ENCODE peak calls at places on chromosomes 3 and 15, in six cellular contexts. One of them, this sample, is unnamed.

GRCh38 chr3:78050276-78051080 is 1010.6 kb downstream of the ROBO2 start:
- DNase-seq in IMR-90: peak; percentile 45
- DNase-seq in A549: no peak
- DNase-seq in fibroblast of pulmonary artery: peak; percentile 13
- DNase-seq in CD8-positive, alpha-beta T cell: no peak
- DNase-seq in choroid plexus epithelial cell: peak; percentile 55
- DNase-seq in this sample: no peak

GRCh38 chr3:150515210-150515609 is 31.1 kb downstream of the SERP1 start:
- DNase-seq in IMR-90: no peak
- DNase-seq in A549: no peak
- DNase-seq in fibroblast of pulmonary artery: peak; percentile 13
- DNase-seq in CD8-positive, alpha-beta T cell: no peak
- DNase-seq in choroid plexus epithelial cell: no peak
- DNase-seq in this sample: peak; percentile 14

GRCh38 chr3:189515916-189516531 is 115.2 kb upstream of the TP63 start:
- DNase-seq in IMR-90: no peak
- DNase-seq in A549: no peak
- DNase-seq in fibroblast of pulmonary artery: no peak
- DNase-seq in CD8-positive, alpha-beta T cell: no peak
- DNase-seq in choroid plexus epithelial cell: no peak
- DNase-seq in this sample: no peak

GRCh38 chr3:155323063-155323666 is 29.7 kb upstream of the STRIT1 start:
- DNase-seq in IMR-90: peak; percentile 89
- DNase-seq in A549: peak; percentile 78
- DNase-seq in fibroblast of pulmonary artery: peak; percentile 93
- DNase-seq in CD8-positive, alpha-beta T cell: no peak
- DNase-seq in choroid plexus epithelial cell: peak; percentile 95
- DNase-seq in this sample: peak; percentile 82

GRCh38 chr3:23807161-23808015 is 1.6 kb downstream of the UBE2E1 start:
- DNase-seq in IMR-90: peak; percentile 51
- DNase-seq in A549: no peak
- DNase-seq in fibroblast of pulmonary artery: peak; percentile 49
- DNase-seq in CD8-positive, alpha-beta T cell: no peak
- DNase-seq in choroid plexus epithelial cell: peak; percentile 64
- DNase-seq in this sample: peak; percentile 63

GRCh38 chr15:62164500-62165028 is 521 bp downstream of the C2CD4B start:
- DNase-seq in IMR-90: no peak
- DNase-seq in A549: peak; percentile 28
- DNase-seq in fibroblast of pulmonary artery: peak; percentile 47
- DNase-seq in CD8-positive, alpha-beta T cell: no peak
- DNase-seq in choroid plexus epithelial cell: no peak
- DNase-seq in this sample: no peak

GRCh38 chr3:47296562-47297302 is 14.0 kb downstream of the KLHL18 start:
- DNase-seq in IMR-90: no peak
- DNase-seq in A549: no peak
- DNase-seq in fibroblast of pulmonary artery: no peak
- DNase-seq in CD8-positive, alpha-beta T cell: no peak
- DNase-seq in choroid plexus epithelial cell: no peak
- DNase-seq in this sample: no peak

GRCh38 chr3:110344897-110345767 is 726.5 kb upstream of the NECTIN3 start:
- DNase-seq in IMR-90: peak; percentile 44
- DNase-seq in A549: peak; percentile 91
- DNase-seq in fibroblast of pulmonary artery: peak; percentile 72
- DNase-seq in CD8-positive, alpha-beta T cell: no peak
- DNase-seq in choroid plexus epithelial cell: peak; percentile 90
- DNase-seq in this sample: peak; percentile 57

GRCh38 chr3:128273116-128273840 is 120.0 kb downstream of the EEFSEC start:
- DNase-seq in IMR-90: no peak
- DNase-seq in A549: no peak
- DNase-seq in fibroblast of pulmonary artery: no peak
- DNase-seq in CD8-positive, alpha-beta T cell: no peak
- DNase-seq in choroid plexus epithelial cell: no peak
- DNase-seq in this sample: no peak

GRCh38 chr3:168249048-168249538 is 153.4 kb upstream of the GOLIM4 start:
- DNase-seq in IMR-90: peak; percentile 17
- DNase-seq in A549: peak; percentile 0
- DNase-seq in fibroblast of pulmonary artery: peak; percentile 23
- DNase-seq in CD8-positive, alpha-beta T cell: no peak
- DNase-seq in choroid plexus epithelial cell: peak; percentile 23
- DNase-seq in this sample: peak; percentile 9

GRCh38 chr3:17110665-17111396 is 226.1 kb downstream of the PLCL2 start:
- DNase-seq in IMR-90: no peak
- DNase-seq in A549: no peak
- DNase-seq in fibroblast of pulmonary artery: no peak
- DNase-seq in CD8-positive, alpha-beta T cell: no peak
- DNase-seq in choroid plexus epithelial cell: no peak
- DNase-seq in this sample: no peak

GRCh38 chr15:97168704-97169475 is 791.6 kb upstream of the ARRDC4 start:
- DNase-seq in IMR-90: no peak
- DNase-seq in A549: no peak
- DNase-seq in fibroblast of pulmonary artery: no peak
- DNase-seq in CD8-positive, alpha-beta T cell: no peak
- DNase-seq in choroid plexus epithelial cell: peak; percentile 36
- DNase-seq in this sample: no peak

GRCh38 chr15:101689901-101690300 is 34.4 kb downstream of the TARS3 start:
- DNase-seq in IMR-90: peak; percentile 68
- DNase-seq in A549: no peak
- DNase-seq in fibroblast of pulmonary artery: peak; percentile 39
- DNase-seq in CD8-positive, alpha-beta T cell: no peak
- DNase-seq in choroid plexus epithelial cell: peak; percentile 57
- DNase-seq in this sample: peak; percentile 35

GRCh38 chr3:159238646-159239045 is 436.8 kb downstream of the MFSD1 start:
- DNase-seq in IMR-90: no peak
- DNase-seq in A549: no peak
- DNase-seq in fibroblast of pulmonary artery: no peak
- DNase-seq in CD8-positive, alpha-beta T cell: no peak
- DNase-seq in choroid plexus epithelial cell: no peak
- DNase-seq in this sample: no peak

GRCh38 chr3:38348903-38349302 is 2.3 kb downstream of the XYLB start:
- DNase-seq in IMR-90: peak; percentile 57
- DNase-seq in A549: no peak
- DNase-seq in fibroblast of pulmonary artery: peak; percentile 62
- DNase-seq in CD8-positive, alpha-beta T cell: no peak
- DNase-seq in choroid plexus epithelial cell: peak; percentile 60
- DNase-seq in this sample: peak; percentile 11

GRCh38 chr3:127170794-127171193 is 22.1 kb upstream of the PRR23E start:
- DNase-seq in IMR-90: peak; percentile 64
- DNase-seq in A549: peak; percentile 4
- DNase-seq in fibroblast of pulmonary artery: peak; percentile 24
- DNase-seq in CD8-positive, alpha-beta T cell: no peak
- DNase-seq in choroid plexus epithelial cell: peak; percentile 24
- DNase-seq in this sample: peak; percentile 21

GRCh38 chr15:53586815-53587214 is 172.6 kb downstream of the WDR72 start:
- DNase-seq in IMR-90: no peak
- DNase-seq in A549: peak; percentile 60
- DNase-seq in fibroblast of pulmonary artery: peak; percentile 3
- DNase-seq in CD8-positive, alpha-beta T cell: no peak
- DNase-seq in choroid plexus epithelial cell: peak; percentile 6
- DNase-seq in this sample: no peak
- TF ChIP-seq CTCF in IMR-90: no peak
- TF ChIP-seq CTCF in A549: peak; percentile 56
- TF ChIP-seq CTCF in fibroblast of pulmonary artery: no peak
- TF ChIP-seq CTCF in CD8-positive, alpha-beta T cell: no peak
- TF ChIP-seq CTCF in choroid plexus epithelial cell: peak; percentile 29
- TF ChIP-seq CTCF in this sample: no peak

DNA sequence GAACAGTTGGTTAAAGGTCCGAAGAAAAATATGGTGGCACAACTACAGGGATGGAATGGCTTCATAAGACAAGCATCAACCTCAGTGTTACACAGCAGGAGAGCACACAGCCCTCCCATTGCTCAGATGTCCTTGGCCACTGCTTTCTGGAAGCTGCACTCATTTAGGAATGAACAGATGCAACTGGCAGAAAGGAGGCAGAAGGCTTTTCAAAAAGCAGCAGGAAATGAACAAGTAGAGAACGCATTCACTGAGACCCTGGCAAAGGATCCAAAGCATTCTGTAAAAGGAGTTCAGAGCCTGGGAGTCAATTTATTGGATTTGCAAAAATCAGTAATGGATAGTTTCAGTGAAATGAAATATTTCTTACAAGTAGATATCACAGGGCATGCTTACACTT is 101.1 kb downstream of the PDZRN3 start:
- DNase-seq in IMR-90: no peak
- DNase-seq in A549: no peak
- DNase-seq in fibroblast of pulmonary artery: no peak
- DNase-seq in CD8-positive, alpha-beta T cell: no peak
- DNase-seq in choroid plexus epithelial cell: no peak
- DNase-seq in this sample: no peak
- H3K4me3 ChIP-seq in IMR-90: no peak overlapping the region
- H3K4me3 ChIP-seq in A549: no peak overlapping the region
- H3K4me3 ChIP-seq in fibroblast of pulmonary artery: no peak overlapping the region
- H3K4me3 ChIP-seq in CD8-positive, alpha-beta T cell: no peak overlapping the region
- H3K4me3 ChIP-seq in choroid plexus epithelial cell: no peak overlapping the region
- H3K4me3 ChIP-seq in this sample: no peak overlapping the region

DNA sequence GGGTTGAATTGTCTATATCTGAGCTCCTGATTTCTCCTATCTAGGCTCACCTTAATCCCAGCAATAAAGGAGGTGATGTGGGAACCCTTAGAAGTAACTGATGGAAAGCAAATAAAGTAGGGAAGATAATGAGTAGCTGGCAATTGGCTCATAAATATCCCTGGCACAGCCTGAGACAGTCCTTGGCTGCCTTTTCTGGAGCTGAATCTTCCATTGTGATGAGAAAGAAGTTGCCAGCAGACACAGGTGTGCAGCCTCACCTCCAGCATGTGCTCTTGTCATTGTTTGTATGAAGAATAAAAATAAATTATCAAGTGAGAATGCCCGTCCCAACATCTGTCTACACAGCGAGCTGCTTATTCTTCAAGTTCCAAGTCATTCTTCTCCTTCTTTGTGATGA is 53.2 kb upstream of the RASGRP1 start:
- DNase-seq in IMR-90: no peak
- DNase-seq in A549: no peak
- DNase-seq in fibroblast of pulmonary artery: no peak
- DNase-seq in CD8-positive, alpha-beta T cell: no peak
- DNase-seq in choroid plexus epithelial cell: no peak
- DNase-seq in this sample: no peak
- TF ChIP-seq CTCF in IMR-90: no peak
- TF ChIP-seq CTCF in A549: no peak
- TF ChIP-seq CTCF in fibroblast of pulmonary artery: no peak
- TF ChIP-seq CTCF in CD8-positive, alpha-beta T cell: no peak
- TF ChIP-seq CTCF in choroid plexus epithelial cell: no peak
- TF ChIP-seq CTCF in this sample: no peak

GRCh38 chr15:73538563-73539211 is 94.5 kb downstream of the NPTN start:
- DNase-seq in IMR-90: no peak
- DNase-seq in A549: no peak
- DNase-seq in fibroblast of pulmonary artery: no peak
- DNase-seq in CD8-positive, alpha-beta T cell: no peak
- DNase-seq in choroid plexus epithelial cell: no peak
- DNase-seq in this sample: no peak

GRCh38 chr15:73541479-73541878 is 91.7 kb downstream of the NPTN start:
- DNase-seq in IMR-90: no peak
- DNase-seq in A549: no peak
- DNase-seq in fibroblast of pulmonary artery: no peak
- DNase-seq in CD8-positive, alpha-beta T cell: no peak
- DNase-seq in choroid plexus epithelial cell: no peak
- DNase-seq in this sample: no peak

GRCh38 chr15:73539726-73540125 is 93.5 kb downstream of the NPTN start:
- DNase-seq in IMR-90: no peak
- DNase-seq in A549: no peak
- DNase-seq in fibroblast of pulmonary artery: no peak
- DNase-seq in CD8-positive, alpha-beta T cell: no peak
- DNase-seq in choroid plexus epithelial cell: no peak
- DNase-seq in this sample: peak; percentile 7

GRCh38 chr15:73538123-73538522 is 95.1 kb downstream of the NPTN start:
- DNase-seq in IMR-90: no peak
- DNase-seq in A549: no peak
- DNase-seq in fibroblast of pulmonary artery: no peak
- DNase-seq in CD8-positive, alpha-beta T cell: no peak
- DNase-seq in choroid plexus epithelial cell: no peak
- DNase-seq in this sample: no peak

DNA sequence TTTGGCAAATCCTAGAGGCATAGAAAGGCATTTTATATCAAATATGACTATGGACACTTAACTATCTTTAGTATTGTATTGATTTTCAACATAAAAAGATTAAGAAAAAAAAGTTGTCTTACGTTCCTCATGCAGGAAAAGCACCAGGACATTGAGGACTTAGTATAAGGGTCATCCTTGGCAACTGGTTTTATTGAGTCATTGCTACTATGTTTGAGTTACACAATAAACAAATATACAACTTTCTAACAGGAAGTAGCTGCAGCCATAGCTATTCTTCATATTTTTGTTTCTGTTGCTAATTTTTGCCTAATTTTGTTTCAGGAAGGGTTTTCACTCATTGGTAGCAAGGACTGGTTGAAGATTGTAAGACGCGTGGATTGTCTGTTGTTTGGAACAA is 93.0 kb downstream of the NPTN start:
- DNase-seq in IMR-90: no peak
- DNase-seq in A549: peak; percentile 31
- DNase-seq in fibroblast of pulmonary artery: peak; percentile 23
- DNase-seq in CD8-positive, alpha-beta T cell: no peak
- DNase-seq in choroid plexus epithelial cell: peak; percentile 33
- DNase-seq in this sample: peak; percentile 6
- H3K4me3 ChIP-seq in IMR-90: no peak overlapping the region
- H3K4me3 ChIP-seq in A549: no peak overlapping the region
- H3K4me3 ChIP-seq in fibroblast of pulmonary artery: no peak overlapping the region
- H3K4me3 ChIP-seq in CD8-positive, alpha-beta T cell: no peak overlapping the region
- H3K4me3 ChIP-seq in choroid plexus epithelial cell: no peak overlapping the region
- H3K4me3 ChIP-seq in this sample: no peak overlapping the region

DNA sequence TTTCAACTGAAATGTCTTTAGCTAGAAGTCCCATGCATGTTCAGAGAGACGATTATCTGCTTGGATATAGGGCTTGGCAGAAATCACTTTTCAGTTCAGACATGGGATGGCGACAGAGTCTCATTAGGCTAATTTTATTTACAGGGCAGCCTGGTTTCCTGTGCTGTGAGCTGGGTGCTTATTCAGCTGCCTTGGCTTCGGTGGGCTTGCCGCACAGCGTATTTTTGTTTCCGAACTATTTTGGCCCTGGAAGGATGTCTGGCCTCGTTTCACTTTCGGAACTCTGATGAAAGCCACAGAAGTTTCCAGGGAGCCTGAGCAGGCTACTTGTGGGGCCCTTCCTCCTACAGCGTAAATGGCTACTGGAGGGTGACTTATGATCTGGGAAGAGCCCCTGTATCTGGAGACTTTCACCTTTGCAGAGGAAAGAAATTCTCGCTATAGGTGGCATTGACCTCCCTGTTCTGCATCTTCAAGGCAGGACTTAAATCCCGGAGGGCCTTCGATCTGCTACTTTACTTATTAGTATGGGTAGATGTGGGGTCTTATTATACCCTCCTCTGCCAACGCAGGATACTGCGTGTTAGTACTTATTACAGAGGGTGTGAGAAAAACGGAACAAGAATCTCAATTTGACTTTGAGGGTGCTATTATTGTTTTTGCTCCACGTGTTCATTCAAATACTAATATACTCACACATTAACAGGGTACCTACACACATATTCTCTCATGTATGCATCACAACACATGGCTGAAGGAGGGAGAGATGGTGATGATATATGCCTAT is 364.0 kb upstream of the RBMS3 start:
- DNase-seq in IMR-90: peak; percentile 65
- DNase-seq in A549: peak; percentile 20
- DNase-seq in fibroblast of pulmonary artery: peak; percentile 89
- DNase-seq in CD8-positive, alpha-beta T cell: no peak
- DNase-seq in choroid plexus epithelial cell: peak; percentile 89
- DNase-seq in this sample: peak; percentile 77
- TF ChIP-seq CTCF in IMR-90: peak; percentile 49
- TF ChIP-seq CTCF in A549: no peak
- TF ChIP-seq CTCF in fibroblast of pulmonary artery: peak; percentile 68
- TF ChIP-seq CTCF in CD8-positive, alpha-beta T cell: no peak
- TF ChIP-seq CTCF in choroid plexus epithelial cell: peak; percentile 72
- TF ChIP-seq CTCF in this sample: peak; percentile 52

This sample was measured in fibroblast of villous mesenchyme.